ENCODE peak calls at places on chromosomes 11 and 22, in nine cellular contexts. One of them, this sample, is unnamed.

GRCh38 chr11:125874556-125875124 is 12.8 kb upstream of the HYLS1 start:
- DNase-seq in naive thymus-derived CD4-positive, alpha-beta T cell: peak; percentile 41
- DNase-seq in sigmoid colon: peak; percentile 69
- DNase-seq in BE2C: peak; percentile 74
- DNase-seq in lung: peak; percentile 59
- DNase-seq in MM.1S: peak; percentile 49
- DNase-seq in effector memory CD4-positive, alpha-beta T cell: no peak
- DNase-seq in HAP-1: peak; percentile 81
- DNase-seq in tibial artery: peak; percentile 40
- DNase-seq in this sample: peak; percentile 67

GRCh38 chr22:20319041-20319744 is 667 bp downstream of the DGCR6L start:
- DNase-seq in BE2C: peak; percentile 45
- DNase-seq in effector memory CD4-positive, alpha-beta T cell: no peak
- DNase-seq in MM.1S: peak; percentile 32
- DNase-seq in naive thymus-derived CD4-positive, alpha-beta T cell: no peak
- DNase-seq in HAP-1: peak; percentile 59
- DNase-seq in sigmoid colon: peak; percentile 60
- DNase-seq in tibial artery: no peak
- DNase-seq in lung: peak; percentile 27
- DNase-seq in this sample: peak; percentile 63

GRCh38 chr11:97015327-97015726 is 625.5 kb downstream of the JRKL start:
- DNase-seq in naive thymus-derived CD4-positive, alpha-beta T cell: no peak
- DNase-seq in sigmoid colon: no peak
- DNase-seq in lung: no peak
- DNase-seq in effector memory CD4-positive, alpha-beta T cell: no peak
- DNase-seq in tibial artery: no peak
- DNase-seq in BE2C: no peak
- DNase-seq in MM.1S: no peak
- DNase-seq in HAP-1: no peak
- DNase-seq in this sample: no peak

GRCh38 chr22:50194037-50194809 is 6.6 kb upstream of the SELENOO start:
- DNase-seq in sigmoid colon: no peak
- DNase-seq in tibial artery: no peak
- DNase-seq in lung: no peak
- DNase-seq in HAP-1: no peak
- DNase-seq in BE2C: no peak
- DNase-seq in effector memory CD4-positive, alpha-beta T cell: no peak
- DNase-seq in naive thymus-derived CD4-positive, alpha-beta T cell: no peak
- DNase-seq in MM.1S: no peak
- DNase-seq in this sample: no peak

GRCh38 chr22:36913431-36914382 is at the start of gene CSF2RB:
- DNase-seq in naive thymus-derived CD4-positive, alpha-beta T cell: no peak
- DNase-seq in MM.1S: peak; percentile 78
- DNase-seq in HAP-1: no peak
- DNase-seq in tibial artery: peak; percentile 53
- DNase-seq in BE2C: no peak
- DNase-seq in effector memory CD4-positive, alpha-beta T cell: no peak
- DNase-seq in lung: peak; percentile 58
- DNase-seq in sigmoid colon: peak; percentile 69
- DNase-seq in this sample: no peak

GRCh38 chr11:65362320-65362931 is 7.9 kb downstream of the TIGD3 start:
- DNase-seq in effector memory CD4-positive, alpha-beta T cell: no peak
- DNase-seq in MM.1S: peak; percentile 87
- DNase-seq in sigmoid colon: no peak
- DNase-seq in naive thymus-derived CD4-positive, alpha-beta T cell: no peak
- DNase-seq in tibial artery: no peak
- DNase-seq in BE2C: no peak
- DNase-seq in HAP-1: no peak
- DNase-seq in lung: no peak
- DNase-seq in this sample: no peak

GRCh38 chr11:134132808-134133207 is 63.9 kb downstream of the JAM3 start:
- DNase-seq in BE2C: no peak
- DNase-seq in HAP-1: no peak
- DNase-seq in tibial artery: no peak
- DNase-seq in naive thymus-derived CD4-positive, alpha-beta T cell: no peak
- DNase-seq in effector memory CD4-positive, alpha-beta T cell: no peak
- DNase-seq in MM.1S: no peak
- DNase-seq in lung: no peak
- DNase-seq in sigmoid colon: no peak
- DNase-seq in this sample: no peak

GRCh38 chr11:108307751-108308150 is 84.9 kb downstream of the ATM start:
- DNase-seq in tibial artery: no peak
- DNase-seq in naive thymus-derived CD4-positive, alpha-beta T cell: no peak
- DNase-seq in sigmoid colon: no peak
- DNase-seq in lung: no peak
- DNase-seq in BE2C: no peak
- DNase-seq in MM.1S: no peak
- DNase-seq in HAP-1: no peak
- DNase-seq in effector memory CD4-positive, alpha-beta T cell: no peak
- DNase-seq in this sample: no peak

GRCh38 chr11:68338041-68338800 is 25.8 kb downstream of the LRP5 start:
- DNase-seq in lung: no peak
- DNase-seq in sigmoid colon: no peak
- DNase-seq in BE2C: peak; percentile 51
- DNase-seq in HAP-1: no peak
- DNase-seq in effector memory CD4-positive, alpha-beta T cell: no peak
- DNase-seq in MM.1S: no peak
- DNase-seq in naive thymus-derived CD4-positive, alpha-beta T cell: no peak
- DNase-seq in tibial artery: peak; percentile 78
- DNase-seq in this sample: no peak

GRCh38 chr11:72821221-72821919 is 7.2 kb downstream of the ATG16L2 start:
- DNase-seq in lung: no peak
- DNase-seq in effector memory CD4-positive, alpha-beta T cell: no peak
- DNase-seq in HAP-1: no peak
- DNase-seq in naive thymus-derived CD4-positive, alpha-beta T cell: no peak
- DNase-seq in MM.1S: no peak
- DNase-seq in sigmoid colon: no peak
- DNase-seq in tibial artery: no peak
- DNase-seq in BE2C: no peak
- DNase-seq in this sample: no peak
- H3K4me3 ChIP-seq in lung: peak overlapping the region; percentile 14
- H3K4me3 ChIP-seq in effector memory CD4-positive, alpha-beta T cell: no peak overlapping the region
- H3K4me3 ChIP-seq in HAP-1: no peak overlapping the region
- H3K4me3 ChIP-seq in naive thymus-derived CD4-positive, alpha-beta T cell: no peak overlapping the region
- H3K4me3 ChIP-seq in MM.1S: no peak overlapping the region
- H3K4me3 ChIP-seq in sigmoid colon: peak overlapping the region; percentile 53
- H3K4me3 ChIP-seq in tibial artery: peak overlapping the region; percentile 61
- H3K4me3 ChIP-seq in BE2C: peak overlapping the region; percentile 69
- H3K4me3 ChIP-seq in this sample: peak overlapping the region; percentile 65

GRCh38 chr11:130815921-130816320 is 100.4 kb downstream of the SNX19 start:
- DNase-seq in BE2C: no peak
- DNase-seq in lung: no peak
- DNase-seq in sigmoid colon: no peak
- DNase-seq in HAP-1: no peak
- DNase-seq in effector memory CD4-positive, alpha-beta T cell: no peak
- DNase-seq in tibial artery: no peak
- DNase-seq in naive thymus-derived CD4-positive, alpha-beta T cell: no peak
- DNase-seq in MM.1S: no peak
- DNase-seq in this sample: no peak

GRCh38 chr11:130814440-130815073 is 101.7 kb downstream of the SNX19 start:
- DNase-seq in naive thymus-derived CD4-positive, alpha-beta T cell: no peak
- DNase-seq in BE2C: no peak
- DNase-seq in HAP-1: no peak
- DNase-seq in MM.1S: no peak
- DNase-seq in sigmoid colon: no peak
- DNase-seq in effector memory CD4-positive, alpha-beta T cell: no peak
- DNase-seq in lung: no peak
- DNase-seq in tibial artery: no peak
- DNase-seq in this sample: no peak

GRCh38 chr11:130813638-130814037 is 102.6 kb downstream of the SNX19 start:
- DNase-seq in naive thymus-derived CD4-positive, alpha-beta T cell: no peak
- DNase-seq in BE2C: no peak
- DNase-seq in HAP-1: no peak
- DNase-seq in tibial artery: no peak
- DNase-seq in sigmoid colon: no peak
- DNase-seq in effector memory CD4-positive, alpha-beta T cell: no peak
- DNase-seq in MM.1S: no peak
- DNase-seq in lung: no peak
- DNase-seq in this sample: no peak

GRCh38 chr11:130816516-130816915 is 99.8 kb downstream of the SNX19 start:
- DNase-seq in lung: no peak
- DNase-seq in MM.1S: no peak
- DNase-seq in sigmoid colon: no peak
- DNase-seq in naive thymus-derived CD4-positive, alpha-beta T cell: no peak
- DNase-seq in tibial artery: no peak
- DNase-seq in effector memory CD4-positive, alpha-beta T cell: no peak
- DNase-seq in BE2C: no peak
- DNase-seq in HAP-1: no peak
- DNase-seq in this sample: no peak

DNA sequence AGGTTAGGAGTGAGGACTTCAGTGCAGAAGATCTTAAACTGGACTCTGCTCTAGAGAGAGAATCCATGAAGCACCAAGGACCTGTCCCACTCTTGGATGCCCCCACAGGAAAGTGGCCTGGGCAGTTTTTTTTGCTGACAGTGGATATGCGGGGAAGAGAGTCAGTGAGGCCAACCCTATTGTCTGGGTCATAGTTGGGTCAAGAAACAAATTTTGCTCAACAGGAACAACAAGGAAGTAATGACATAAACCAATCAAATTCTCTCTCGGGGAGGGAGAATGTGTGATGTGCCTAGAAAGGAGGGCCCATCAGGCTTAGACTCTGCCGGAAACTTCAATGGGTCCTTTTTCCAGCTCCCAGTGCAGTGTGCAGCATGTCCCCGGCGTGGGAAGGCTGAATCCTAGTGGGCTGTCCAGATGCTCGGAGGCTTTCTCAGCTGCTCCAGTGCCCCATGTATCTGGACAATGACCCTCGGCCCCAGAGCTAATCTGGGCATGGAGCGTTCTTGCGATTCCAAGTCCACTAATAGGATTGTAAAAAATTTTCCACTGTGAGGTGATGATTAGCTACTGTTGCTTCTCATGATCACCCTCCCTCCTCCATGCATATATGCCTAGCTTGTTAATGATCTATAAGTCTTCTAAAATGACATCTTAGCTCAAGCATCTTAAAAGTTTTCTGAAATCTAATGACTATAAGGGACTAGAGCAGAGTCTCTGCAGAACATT is 101.0 kb downstream of the SNX19 start:
- DNase-seq in BE2C: no peak
- DNase-seq in effector memory CD4-positive, alpha-beta T cell: no peak
- DNase-seq in naive thymus-derived CD4-positive, alpha-beta T cell: no peak
- DNase-seq in sigmoid colon: no peak
- DNase-seq in HAP-1: no peak
- DNase-seq in lung: no peak
- DNase-seq in MM.1S: no peak
- DNase-seq in tibial artery: no peak
- DNase-seq in this sample: no peak
- H3K4me3 ChIP-seq in BE2C: no peak overlapping the region
- H3K4me3 ChIP-seq in effector memory CD4-positive, alpha-beta T cell: no peak overlapping the region
- H3K4me3 ChIP-seq in naive thymus-derived CD4-positive, alpha-beta T cell: no peak overlapping the region
- H3K4me3 ChIP-seq in sigmoid colon: no peak overlapping the region
- H3K4me3 ChIP-seq in HAP-1: no peak overlapping the region
- H3K4me3 ChIP-seq in lung: no peak overlapping the region
- H3K4me3 ChIP-seq in MM.1S: no peak overlapping the region
- H3K4me3 ChIP-seq in tibial artery: no peak overlapping the region
- H3K4me3 ChIP-seq in this sample: no peak overlapping the region

GRCh38 chr11:118170231-118170630 is 6.2 kb downstream of the SCN2B start:
- DNase-seq in BE2C: no peak
- DNase-seq in tibial artery: no peak
- DNase-seq in MM.1S: no peak
- DNase-seq in naive thymus-derived CD4-positive, alpha-beta T cell: no peak
- DNase-seq in HAP-1: no peak
- DNase-seq in lung: no peak
- DNase-seq in effector memory CD4-positive, alpha-beta T cell: no peak
- DNase-seq in sigmoid colon: no peak
- DNase-seq in this sample: no peak

GRCh38 chr11:118171274-118172062 is 5.0 kb downstream of the SCN2B start:
- DNase-seq in MM.1S: peak; percentile 64
- DNase-seq in BE2C: peak; percentile 76
- DNase-seq in effector memory CD4-positive, alpha-beta T cell: peak; percentile 38
- DNase-seq in sigmoid colon: peak; percentile 85
- DNase-seq in lung: peak; percentile 72
- DNase-seq in tibial artery: peak; percentile 45
- DNase-seq in HAP-1: peak; percentile 82
- DNase-seq in naive thymus-derived CD4-positive, alpha-beta T cell: peak; percentile 65
- DNase-seq in this sample: no peak

GRCh38 chr11:118169300-118170140 is 6.9 kb downstream of the SCN2B start:
- DNase-seq in MM.1S: no peak
- DNase-seq in sigmoid colon: no peak
- DNase-seq in HAP-1: no peak
- DNase-seq in lung: no peak
- DNase-seq in effector memory CD4-positive, alpha-beta T cell: no peak
- DNase-seq in tibial artery: no peak
- DNase-seq in naive thymus-derived CD4-positive, alpha-beta T cell: no peak
- DNase-seq in BE2C: no peak
- DNase-seq in this sample: no peak

GRCh38 chr11:118172356-118172755 is 4.1 kb downstream of the SCN2B start:
- DNase-seq in lung: no peak
- DNase-seq in tibial artery: no peak
- DNase-seq in sigmoid colon: no peak
- DNase-seq in effector memory CD4-positive, alpha-beta T cell: no peak
- DNase-seq in naive thymus-derived CD4-positive, alpha-beta T cell: no peak
- DNase-seq in BE2C: no peak
- DNase-seq in HAP-1: no peak
- DNase-seq in MM.1S: no peak
- DNase-seq in this sample: no peak

GRCh38 chr11:118170892-118171273 is 5.6 kb downstream of the SCN2B start:
- DNase-seq in MM.1S: no peak
- DNase-seq in BE2C: no peak
- DNase-seq in effector memory CD4-positive, alpha-beta T cell: no peak
- DNase-seq in sigmoid colon: no peak
- DNase-seq in lung: no peak
- DNase-seq in naive thymus-derived CD4-positive, alpha-beta T cell: no peak
- DNase-seq in HAP-1: no peak
- DNase-seq in tibial artery: no peak
- DNase-seq in this sample: no peak
- H3K4me3 ChIP-seq in MM.1S: no peak overlapping the region
- H3K4me3 ChIP-seq in BE2C: no peak overlapping the region
- H3K4me3 ChIP-seq in effector memory CD4-positive, alpha-beta T cell: no peak overlapping the region
- H3K4me3 ChIP-seq in sigmoid colon: no peak overlapping the region
- H3K4me3 ChIP-seq in lung: no peak overlapping the region
- H3K4me3 ChIP-seq in naive thymus-derived CD4-positive, alpha-beta T cell: no peak overlapping the region
- H3K4me3 ChIP-seq in HAP-1: no peak overlapping the region
- H3K4me3 ChIP-seq in tibial artery: no peak overlapping the region
- H3K4me3 ChIP-seq in this sample: no peak overlapping the region

DNA sequence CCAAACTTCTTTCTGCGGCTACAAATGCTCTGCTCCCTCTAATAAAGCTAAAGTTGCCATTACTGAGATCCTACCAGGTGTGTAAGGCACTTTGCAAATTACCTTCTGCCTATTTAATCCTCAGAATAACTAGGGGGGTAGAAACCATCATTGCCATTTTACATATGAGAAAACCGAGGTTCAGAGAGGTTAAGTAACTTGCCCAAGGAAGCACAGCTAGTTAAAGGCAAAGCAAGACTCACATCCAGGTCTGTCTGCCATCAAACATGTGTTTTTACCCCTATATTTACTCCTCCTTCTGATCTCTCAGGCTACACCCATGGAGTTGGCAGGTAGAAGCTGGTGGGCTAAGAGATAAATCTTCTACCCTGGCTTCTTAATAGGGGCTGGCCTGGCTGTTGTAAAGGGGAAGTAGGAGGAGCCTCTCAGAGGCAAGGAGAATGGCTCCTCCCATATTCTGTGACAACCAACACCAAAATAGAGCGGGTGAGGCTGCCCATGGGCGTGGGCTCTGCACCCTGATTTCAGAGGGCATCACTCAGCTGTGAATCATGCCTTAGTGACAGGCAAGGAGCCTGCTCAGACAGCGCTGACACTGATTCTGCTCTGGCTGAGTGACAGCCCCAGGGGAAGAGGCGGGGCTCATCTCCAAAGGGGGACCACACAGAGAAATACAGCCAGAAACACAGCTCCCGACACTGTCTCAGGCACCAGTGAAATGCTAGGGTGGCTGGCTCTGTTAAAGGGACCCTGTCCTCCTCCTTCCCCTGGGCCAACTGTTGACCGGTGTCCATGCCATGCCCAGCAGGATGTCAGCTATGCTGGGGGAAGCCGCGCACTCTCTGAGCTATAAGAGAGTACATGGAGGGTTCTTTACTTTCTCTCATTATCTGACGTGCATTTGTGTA is 106.8 kb downstream of the ABTB2 start:
- DNase-seq in tibial artery: peak; percentile 55
- DNase-seq in naive thymus-derived CD4-positive, alpha-beta T cell: peak; percentile 62
- DNase-seq in lung: no peak
- DNase-seq in effector memory CD4-positive, alpha-beta T cell: peak; percentile 48
- DNase-seq in sigmoid colon: no peak
- DNase-seq in HAP-1: peak; percentile 14
- DNase-seq in MM.1S: no peak
- DNase-seq in BE2C: peak; percentile 58
- DNase-seq in this sample: peak; percentile 87
- H3K4me3 ChIP-seq in tibial artery: peak overlapping the region; percentile 39
- H3K4me3 ChIP-seq in naive thymus-derived CD4-positive, alpha-beta T cell: peak overlapping the region; percentile 40
- H3K4me3 ChIP-seq in lung: no peak overlapping the region
- H3K4me3 ChIP-seq in effector memory CD4-positive, alpha-beta T cell: peak overlapping the region; percentile 2
- H3K4me3 ChIP-seq in sigmoid colon: no peak overlapping the region
- H3K4me3 ChIP-seq in HAP-1: no peak overlapping the region
- H3K4me3 ChIP-seq in MM.1S: no peak overlapping the region
- H3K4me3 ChIP-seq in BE2C: peak overlapping the region; percentile 41
- H3K4me3 ChIP-seq in this sample: peak overlapping the region; percentile 11

This sample was measured in ascending aorta.